ENCODE peak calls at places on chromosome 13, in four cellular contexts. B is heart left ventricle, H is transverse colon, U is Peyer's patch. L is an unnamed sample.

GRCh38 chr13:33388254-33388998 is 102.9 kb upstream of the STARD13 start:
- DNase-seq in B (no peak), H (no peak), U (no peak), L (no peak)

GRCh38 chr13:102128216-102128800 is 273.5 kb downstream of the FGF14 start:
- DNase-seq in B (no peak), H (no peak), U (no peak), L (no peak)

GRCh38 chr13:104111031-104111430 is 1044.8 kb upstream of the SLC10A2 start:
- DNase-seq in B (no peak), H (no peak), U (no peak), L (no peak)

GRCh38 chr13:113874177-113874576 is 10.3 kb upstream of the GAS6 start:
- DNase-seq in B (no peak), H (no peak), U (no peak), L (no peak)

GRCh38 chr13:53191091-53191490 is 162.5 kb downstream of the OLFM4 start:
- DNase-seq in B (no peak), H (no peak), U (no peak), L (no peak)

GRCh38 chr13:24267801-24268200 is 41.6 kb upstream of the C1QTNF9 start:
- DNase-seq in B (no peak), H (no peak), U (no peak), L (peak; percentile 31)

GRCh38 chr13:27960362-27961226 is 8.5 kb downstream of the CDX2 start:
- DNase-seq in B (no peak), H (peak; percentile 88), U (no peak), L (peak; percentile 84)

GRCh38 chr13:21243045-21243842 is 66.8 kb downstream of the MRPL57 start:
- DNase-seq in B (no peak), H (no peak), U (no peak), L (no peak)

GRCh38 chr13:62837895-62838294 is 1422.2 kb upstream of the PCDH20 start:
- DNase-seq in B (no peak), H (no peak), U (no peak), L (no peak)

GRCh38 chr13:26529441-26529840 is 28.0 kb upstream of the WASF3 start:
- DNase-seq in B (peak; percentile 45), H (peak; percentile 20), U (no peak), L (no peak)

GRCh38 chr13:96575423-96576320 is 418.6 kb downstream of the OXGR1 start:
- DNase-seq in B (no peak), H (no peak), U (no peak), L (peak; percentile 62)

GRCh38 chr13:70253834-70254233 is 145.6 kb upstream of the KLHL1 start:
- DNase-seq in B (no peak), H (no peak), U (no peak), L (no peak)

GRCh38 chr13:19169496-19169895 is 12.1 kb downstream of the TUBA3C start:
- DNase-seq in B (no peak), H (no peak), U (no peak), L (no peak)

GRCh38 chr13:111659236-111659635 is 338.8 kb downstream of the TEX29 start:
- DNase-seq in B (no peak), H (no peak), U (no peak), L (peak; percentile 65)

GRCh38 chr13:36858285-36858684 is 39.3 kb downstream of the RFXAP start:
- DNase-seq in B (no peak), H (no peak), U (no peak), L (no peak)

GRCh38 chr13:85665286-85665685 is 133.9 kb downstream of the SLITRK6 start:
- DNase-seq in B (no peak), H (no peak), U (no peak), L (no peak)

GRCh38 chr13:27131202-27131623 is 40.4 kb downstream of the USP12 start:
- DNase-seq in B (no peak), H (no peak), U (no peak), L (no peak)

GRCh38 chr13:53073711-53074110 is 45.1 kb downstream of the OLFM4 start:
- DNase-seq in B (no peak), H (no peak), U (no peak), L (no peak)

GRCh38 chr13:24274452-24274971 is 34.9 kb upstream of the C1QTNF9 start:
- DNase-seq in B (no peak), H (peak; percentile 34), U (peak; percentile 84), L (no peak)

GRCh38 chr13:113820813-113821651 is 42.8 kb downstream of the GAS6 start:
- DNase-seq in B (peak; percentile 78), H (peak; percentile 63), U (peak; percentile 19), L (peak; percentile 94)

GRCh38 chr13:38566526-38566925 is 120.4 kb upstream of the FREM2 start:
- DNase-seq in B (no peak), H (no peak), U (no peak), L (no peak)

GRCh38 chr13:87999141-87999765 is 328.1 kb downstream of the SLITRK5 start:
- DNase-seq in B (no peak), H (no peak), U (no peak), L (no peak)

GRCh38 chr13:31119526-31119925 is 42.2 kb downstream of the HSPH1 start:
- DNase-seq in B (no peak), H (no peak), U (no peak), L (peak; percentile 32)

GRCh38 chr13:62320129-62320724 is 904.6 kb upstream of the PCDH20 start:
- DNase-seq in B (no peak), H (no peak), U (no peak), L (no peak)

GRCh38 chr13:30865131-30866009 is 40.7 kb upstream of the MEDAG start:
- DNase-seq in B (peak; percentile 75), H (peak; percentile 80), U (peak; percentile 33), L (peak; percentile 80)

GRCh38 chr13:107819071-107819470 is 396.3 kb downstream of the LIG4 start:
- DNase-seq in B (no peak), H (no peak), U (no peak), L (no peak)

GRCh38 chr13:44263920-44264610 is 109.6 kb upstream of the SERP2 start:
- DNase-seq in B (no peak), H (no peak), U (no peak), L (no peak)

GRCh38 chr13:52012512-52012836 is 276 bp downstream of the ALG11 start:
- DNase-seq in B (no peak), H (no peak), U (no peak), L (no peak)

GRCh38 chr13:93270769-93271753 is 44.5 kb downstream of the GPC6 start:
- DNase-seq in B (no peak), H (no peak), U (no peak), L (no peak)

GRCh38 chr13:82627183-82627582 is 1255.1 kb downstream of the SLITRK1 start:
- DNase-seq in B (no peak), H (no peak), U (no peak), L (no peak)

GRCh38 chr13:107370036-107370785 is 802.3 kb upstream of the ARGLU1 start:
- DNase-seq in B (no peak), H (no peak), U (no peak), L (no peak)

GRCh38 chr13:112066624-112067004 is 335 bp upstream of the SOX1 start:
- DNase-seq in B (peak; percentile 48), H (peak; percentile 45), U (no peak), L (peak; percentile 35)

GRCh38 chr13:20828540-20829364 is 55.0 kb upstream of the EEF1AKMT1 start:
- DNase-seq in B (peak; percentile 30), H (peak; percentile 12), U (no peak), L (no peak)

GRCh38 chr13:52845334-52845761 is 3.1 kb downstream of the PCDH8 start:
- DNase-seq in B (no peak), H (no peak), U (no peak), L (no peak)

GRCh38 chr13:24161010-24161775 is 673 bp downstream of the SPATA13 start:
- DNase-seq in B (peak; percentile 21), H (peak; percentile 58), U (peak; percentile 18), L (no peak)

GRCh38 chr13:42577538-42577937 is 3.6 kb downstream of the TNFSF11 start:
- DNase-seq in B (no peak), H (no peak), U (no peak), L (no peak)

GRCh38 chr13:42574011-42574410 is at the start of gene TNFSF11:
- DNase-seq in B (no peak), H (no peak), U (no peak), L (no peak)

GRCh38 chr13:42574435-42575311 is 721 bp downstream of the TNFSF11 start:
- DNase-seq in B (no peak), H (no peak), U (peak; percentile 58), L (no peak)

GRCh38 chr13:42571895-42572294 is 2.1 kb upstream of the TNFSF11 start:
- DNase-seq in B (no peak), H (no peak), U (no peak), L (no peak)

GRCh38 chr13:42575938-42576337 is 2.0 kb downstream of the TNFSF11 start:
- DNase-seq in B (no peak), H (no peak), U (no peak), L (no peak)
- TF ChIP-seq POLR2A in B (no peak), H (no peak), U (no peak), L (no peak)

DNA sequence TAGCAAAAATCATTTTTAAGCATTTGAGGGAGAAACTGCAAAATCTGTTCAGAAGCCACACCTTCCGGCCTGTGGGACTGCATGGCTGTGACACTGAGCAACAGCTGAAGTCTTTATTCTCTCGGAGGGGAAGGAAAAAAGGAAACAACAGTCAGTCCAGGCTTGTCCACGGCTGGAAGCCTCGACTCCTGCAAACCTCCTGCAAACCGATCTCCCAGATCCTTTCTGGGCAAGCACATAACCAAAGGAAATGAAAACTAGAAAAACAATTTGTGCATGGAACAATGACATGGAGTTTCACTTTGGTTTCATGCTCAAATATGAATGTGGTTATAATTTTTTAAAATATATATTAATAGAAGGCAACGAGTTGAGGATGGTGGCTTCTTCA is 1.0 kb downstream of the COL4A1 start:
- DNase-seq in B (peak; percentile 35), H (no peak), U (no peak), L (no peak)
- H3K4me3 ChIP-seq in B (peak overlapping the region; percentile 84), H (peak overlapping the region; percentile 69), U (peak overlapping the region; percentile 79), L (peak overlapping the region; percentile 66)

GRCh38 chr13:109785141-109785891 is 1.1 kb downstream of the IRS2 start:
- DNase-seq in B (peak; percentile 50), H (peak; percentile 44), U (no peak), L (peak; percentile 32)

GRCh38 chr13:109785892-109786450 is 412 bp downstream of the IRS2 start:
- DNase-seq in B (no peak), H (no peak), U (no peak), L (no peak)

GRCh38 chr13:109787135-109787954 is 962 bp upstream of the IRS2 start:
- DNase-seq in B (peak; percentile 43), H (peak; percentile 36), U (no peak), L (no peak)

GRCh38 chr13:109784590-109785140 is 1.7 kb downstream of the IRS2 start:
- DNase-seq in B (peak; percentile 83), H (peak; percentile 80), U (no peak), L (peak; percentile 59)

GRCh38 chr13:109786457-109787134 is at the start of gene IRS2:
- DNase-seq in B (peak; percentile 92), H (peak; percentile 95), U (peak; percentile 89), L (peak; percentile 99)
- TF ChIP-seq POLR2A in B (peak; percentile 87), H (peak; percentile 89), U (peak; percentile 96), L (peak; percentile 98)

DNA sequence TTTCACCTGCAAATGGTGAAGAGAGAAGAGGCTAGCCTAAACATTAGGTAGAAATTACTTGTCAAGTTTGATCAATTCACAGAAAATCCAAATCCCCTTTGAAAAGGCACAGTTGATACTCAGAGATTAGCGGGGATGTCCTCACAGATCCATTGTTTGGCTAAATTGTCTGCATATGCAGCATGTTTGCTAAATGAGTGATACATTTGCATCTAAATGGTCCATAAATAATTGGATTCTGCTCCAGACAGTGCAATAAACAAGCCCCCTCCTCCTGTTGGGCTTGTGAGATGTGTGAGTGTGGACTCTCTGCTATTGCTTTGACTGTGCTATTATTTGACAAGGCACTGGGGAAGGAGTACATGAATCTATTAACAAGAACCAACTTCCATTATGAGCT is 67.0 kb downstream of the CBY2 start:
- DNase-seq in B (no peak), H (no peak), U (no peak), L (no peak)
- H3K4me3 ChIP-seq in B (no peak overlapping the region), H (no peak overlapping the region), U (no peak overlapping the region), L (no peak overlapping the region)

GRCh38 chr13:98143157-98143553 is 261 bp downstream of the FARP1 start:
- DNase-seq in B (no peak), H (no peak), U (no peak), L (no peak)
- TF ChIP-seq POLR2A in B (no peak), H (no peak), U (no peak), L (no peak)

L was measured in lower leg skin.